ENCODE peak calls at places on chromosomes 1 and 21, in five cellular contexts. N is mucosa of descending colon, P is fibroblast of villous mesenchyme, X is ovary, T is fibroblast of mammary gland. Z is an unnamed sample.
A peak's percentile ranks its signal among the peaks of the same experiment; 100 is the strongest.

GRCh38 chr1:97832490-97832889 is 88.3 kb downstream of the DPYD start:
- DNase-seq in N (no peak), P (no peak), X (no peak), T (peak; percentile 82), Z (peak; percentile 69)

GRCh38 chr1:247332901-247333361 is 1.3 kb upstream of the ZNF496 start:
- DNase-seq in N (peak; percentile 61), P (peak; percentile 61), X (no peak), T (peak; percentile 38), Z (peak; percentile 43)

GRCh38 chr1:245986404-245987221 is 520.5 kb downstream of the SMYD3 start:
- DNase-seq in N (no peak), P (peak; percentile 99), X (no peak), T (peak; percentile 89), Z (peak; percentile 96)

GRCh38 chr1:168913711-168914463 is 184.9 kb upstream of the DPT start:
- DNase-seq in N (no peak), P (no peak), X (no peak), T (no peak), Z (no peak)

GRCh38 chr1:12544992-12545391 is 73.0 kb downstream of the DHRS3 start:
- DNase-seq in N (no peak), P (no peak), X (no peak), T (no peak), Z (no peak)

GRCh38 chr1:7269525-7269924 is 484.3 kb downstream of the CAMTA1 start:
- DNase-seq in N (no peak), P (no peak), X (no peak), T (no peak), Z (no peak)

GRCh38 chr1:29931477-29932175 is 695.3 kb downstream of the PTPRU start:
- DNase-seq in N (no peak), P (no peak), X (no peak), T (no peak), Z (no peak)

GRCh38 chr21:15809065-15809464 is 79.3 kb downstream of the USP25 start:
- DNase-seq in N (no peak), P (no peak), X (no peak), T (no peak), Z (no peak)

GRCh38 chr1:243964915-243965314 is 86.2 kb upstream of the ZBTB18 start:
- DNase-seq in N (no peak), P (peak; percentile 13), X (no peak), T (peak; percentile 28), Z (no peak)

GRCh38 chr1:181390350-181391080 is 92.8 kb upstream of the CACNA1E start:
- DNase-seq in N (no peak), P (no peak), X (no peak), T (no peak), Z (no peak)

GRCh38 chr1:205711105-205712048 is 31.1 kb upstream of the SLC45A3 start:
- DNase-seq in N (no peak), P (peak; percentile 83), X (peak; percentile 58), T (peak; percentile 86), Z (peak; percentile 94)

GRCh38 chr1:92323473-92324453 is 24.9 kb downstream of the RPAP2 start:
- DNase-seq in N (no peak), P (no peak), X (no peak), T (no peak), Z (no peak)

GRCh38 chr1:226542623-226543103 is 5.9 kb upstream of the STUM start:
- DNase-seq in N (no peak), P (peak; percentile 13), X (no peak), T (peak; percentile 14), Z (no peak)

GRCh38 chr1:9510130-9510529 is 29.1 kb upstream of the SLC25A33 start:
- DNase-seq in N (no peak), P (no peak), X (no peak), T (no peak), Z (no peak)

GRCh38 chr1:109632671-109633346 is 13.2 kb downstream of the AMPD2 start:
- DNase-seq in N (peak; percentile 56), P (no peak), X (peak; percentile 82), T (no peak), Z (no peak)

GRCh38 chr21:44583800-44584147 is 3.4 kb upstream of the KRTAP10-5 start:
- DNase-seq in N (no peak), P (no peak), X (no peak), T (no peak), Z (no peak)

GRCh38 chr1:40078512-40079333 is 18.3 kb downstream of the PPT1 start:
- DNase-seq in N (no peak), P (peak; percentile 60), X (no peak), T (peak; percentile 64), Z (peak; percentile 71)

GRCh38 chr1:154349121-154349520 is 23.8 kb downstream of the ATP8B2 start:
- DNase-seq in N (no peak), P (no peak), X (no peak), T (no peak), Z (no peak)

GRCh38 chr1:168421399-168422004 is 122.3 kb downstream of the XCL2 start:
- DNase-seq in N (no peak), P (no peak), X (no peak), T (no peak), Z (no peak)

GRCh38 chr1:149972547-149972946 is 35.9 kb upstream of the MTMR11 start:
- DNase-seq in N (no peak), P (no peak), X (no peak), T (no peak), Z (no peak)

GRCh38 chr1:231872461-231872910 is 245.9 kb downstream of the DISC1 start:
- DNase-seq in N (no peak), P (peak; percentile 34), X (no peak), T (peak; percentile 35), Z (peak; percentile 45)

GRCh38 chr1:61254629-61255323 is 172.4 kb downstream of the NFIA start:
- DNase-seq in N (no peak), P (peak; percentile 79), X (peak; percentile 43), T (peak; percentile 77), Z (peak; percentile 83)

GRCh38 chr1:61263905-61264824 is 181.8 kb downstream of the NFIA start:
- DNase-seq in N (no peak), P (no peak), X (no peak), T (no peak), Z (no peak)

GRCh38 chr1:61255324-61255703 is 173.0 kb downstream of the NFIA start:
- DNase-seq in N (no peak), P (peak; percentile 44), X (no peak), T (peak; percentile 21), Z (no peak)

GRCh38 chr1:61261585-61261984 is 179.2 kb downstream of the NFIA start:
- DNase-seq in N (no peak), P (no peak), X (no peak), T (peak; percentile 25), Z (no peak)

DNA sequence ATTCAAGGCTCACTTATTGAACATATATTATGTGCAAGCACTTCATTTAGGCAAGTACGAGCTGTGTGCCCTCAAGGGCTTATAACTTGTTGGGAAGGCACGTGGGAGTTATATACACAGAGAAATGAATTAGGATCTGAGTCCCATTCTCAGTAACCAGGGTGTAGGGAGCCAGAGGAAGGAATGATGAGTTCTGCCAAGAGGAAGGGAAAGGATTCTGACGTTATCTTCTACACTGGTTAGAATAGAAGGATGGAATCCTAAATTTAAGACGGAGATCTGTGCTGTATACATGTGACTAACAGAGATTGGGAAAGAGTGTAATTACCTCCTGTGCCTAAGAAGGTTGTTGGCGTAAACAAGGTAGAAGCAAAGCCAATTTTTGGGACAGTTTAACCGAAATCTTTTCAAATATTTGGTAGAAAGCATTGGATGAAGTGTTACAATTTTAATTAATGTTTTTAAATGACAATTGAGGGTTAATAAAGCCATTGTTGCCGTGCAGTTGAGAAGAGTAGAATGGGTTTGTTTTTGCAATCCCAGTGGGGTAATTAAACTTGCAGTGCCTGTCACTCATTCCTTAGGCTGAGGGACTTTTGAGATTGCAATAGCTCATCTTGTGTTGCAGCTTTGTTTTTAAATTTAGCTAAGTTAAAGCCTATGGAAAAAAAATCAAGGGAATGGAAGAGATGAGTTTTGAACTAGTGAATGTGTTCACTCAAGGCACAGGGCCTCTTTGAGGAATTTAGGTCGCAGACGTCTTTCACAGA is 177.2 kb downstream of the NFIA start:
- DNase-seq in N (no peak), P (peak; percentile 57), X (no peak), T (peak; percentile 63), Z (no peak)
- H3K4me3 ChIP-seq in N (no peak overlapping the region), P (no peak overlapping the region), X (no peak overlapping the region), T (no peak overlapping the region), Z (no peak overlapping the region)

GRCh38 chr1:50582346-50582745 is 159.1 kb upstream of the DMRTA2 start:
- DNase-seq in N (no peak), P (no peak), X (no peak), T (no peak), Z (no peak)
- TF ChIP-seq CTCF in N (no peak), P (no peak), X (no peak), T (no peak), Z (no peak)

DNA sequence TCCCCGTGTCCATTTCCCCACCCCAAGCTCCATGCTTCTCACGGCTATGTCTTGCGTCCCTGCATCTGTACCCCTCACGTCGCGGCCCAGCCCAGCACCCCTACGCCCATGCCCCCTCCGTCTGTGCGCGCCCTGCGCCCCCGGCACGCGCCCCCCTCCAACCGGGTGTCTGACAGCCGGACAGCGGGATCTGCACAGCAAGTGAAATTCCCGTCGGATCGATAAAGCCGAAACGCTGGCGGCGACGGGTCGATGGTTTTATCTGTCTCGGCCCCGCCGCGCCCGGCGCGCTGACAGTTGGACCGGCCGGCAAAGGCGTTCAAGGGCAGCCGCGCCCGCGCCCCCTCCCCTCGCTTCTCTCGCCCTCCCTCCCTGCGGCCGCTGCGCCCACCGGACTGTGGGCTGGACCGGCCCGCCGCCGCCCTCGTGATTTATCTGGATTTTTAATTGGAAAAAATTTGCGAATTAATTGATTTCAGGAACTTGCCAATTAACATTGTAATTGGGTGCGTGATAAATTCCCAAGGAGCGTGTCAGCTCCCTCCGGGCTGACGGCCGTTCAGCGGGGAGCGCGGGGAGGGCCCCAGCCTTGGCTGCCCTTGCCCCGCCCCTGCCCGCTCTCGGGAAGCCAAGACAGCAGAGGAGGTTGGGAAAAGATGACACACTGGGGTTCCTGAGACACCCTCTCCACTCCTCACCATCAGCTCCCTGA is 57.1 kb downstream of the TMEM53 start:
- DNase-seq in N (no peak), P (peak; percentile 14), X (no peak), T (peak; percentile 69), Z (no peak)
- H3K4me3 ChIP-seq in N (no peak overlapping the region), P (peak overlapping the region; percentile 41), X (peak overlapping the region; percentile 8), T (peak overlapping the region; percentile 41), Z (peak overlapping the region; percentile 37)

DNA sequence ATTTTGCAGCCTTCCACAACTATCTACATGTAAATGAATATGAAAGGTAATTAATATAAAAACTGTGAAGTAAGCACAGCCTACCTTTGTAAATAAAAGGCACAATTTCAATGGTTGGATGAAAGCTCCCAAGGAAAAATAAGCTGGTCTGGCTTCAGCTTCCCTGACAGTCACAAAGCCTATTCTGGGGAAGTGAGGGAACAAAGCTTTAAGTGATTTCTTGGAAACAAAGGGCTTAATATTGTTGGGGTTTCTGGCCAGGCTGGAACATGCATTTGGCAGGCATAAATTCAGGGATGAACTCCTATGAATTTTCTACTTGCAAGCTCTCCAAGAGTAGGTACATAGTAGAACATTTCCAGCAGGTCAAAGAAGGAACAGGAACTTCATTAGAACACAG is 17.3 kb downstream of the BCAS2 start:
- DNase-seq in N (no peak), P (no peak), X (no peak), T (no peak), Z (no peak)
- TF ChIP-seq CTCF in N (no peak), P (no peak), X (no peak), T (no peak), Z (no peak)